ENCODE peak calls at places on chromosomes 13 and 19, in seven cellular contexts. X is neural crest cell; T is activated CD8-positive, alpha-beta memory T cell treated with anti-CD3 and anti-CD28 coated beads for 1 hour; C is cardiac muscle cell; H is tibial nerve; O is transverse colon; Q is RPMI8226. P is an unnamed sample.

GRCh38 chr19:44055870-44056269 is 4.0 kb downstream of the ZNF223 start:
- DNase-seq in X (no peak), T (no peak), C (no peak), H (no peak), O (no peak), Q (no peak), P (no peak)

GRCh38 chr13:75705395-75705794 is 69.3 kb downstream of the LMO7 start:
- DNase-seq in X (no peak), T (no peak), C (no peak), H (no peak), O (no peak), Q (no peak), P (no peak)

GRCh38 chr19:1505012-1505411 is 7.8 kb downstream of the ADAMTSL5 start:
- DNase-seq in X (no peak), T (no peak), C (no peak), H (no peak), O (no peak), Q (no peak), P (no peak)

GRCh38 chr19:1847684-1848398 is 442 bp downstream of the REXO1 start:
- DNase-seq in X (no peak), T (no peak), C (peak), H (no peak), O (peak), Q (peak), P (no peak)

GRCh38 chr19:8631425-8631819 is 989 bp downstream of the NFILZ start:
- DNase-seq in X (no peak), T (no peak), C (no peak), H (no peak), O (peak), Q (no peak), P (no peak)

GRCh38 chr13:76027131-76027530 is 391.0 kb downstream of the LMO7 start:
- DNase-seq in X (no peak), T (no peak), C (no peak), H (no peak), O (no peak), Q (no peak), P (no peak)

GRCh38 chr13:26785845-26786630 is 25.5 kb upstream of the GPR12 start:
- DNase-seq in X (no peak), T (peak), C (no peak), H (peak), O (peak), Q (peak), P (peak)

GRCh38 chr13:82076421-82076820 is 1735.5 kb upstream of the SPRY2 start:
- DNase-seq in X (no peak), T (no peak), C (no peak), H (no peak), O (no peak), Q (no peak), P (no peak)